ENCODE peak calls at places on chromosome 1, in ten cellular contexts. Q, X, A, R, I, W, H, U, Y and O are unnamed samples.

GRCh38 chr1:78038491-78038939 is 7.3 kb upstream of the GIPC2 start:
- DNase-seq in H (peak; percentile 67), I (no peak), Y (no peak), W (no peak), U (no peak), R (no peak), X (no peak), A (no peak), Q (peak; percentile 58), O (peak; percentile 91)

GRCh38 chr1:46983825-46984586 is 39.5 kb upstream of the CYP4X1 start:
- DNase-seq in X (no peak), U (no peak), R (no peak), H (peak; percentile 78), I (no peak), Q (peak; percentile 49), W (no peak), A (no peak), Y (no peak), O (no peak)

GRCh38 chr1:223700942-223701637 is 11.2 kb upstream of the CAPN2 start:
- DNase-seq in I (peak; percentile 72), W (peak; percentile 63), X (no peak), U (no peak), H (peak; percentile 98), A (peak; percentile 66), Y (no peak), R (peak; percentile 94), Q (peak; percentile 97), O (peak; percentile 99)

GRCh38 chr1:115314765-115315164 is 23.3 kb downstream of the NGF start:
- DNase-seq in W (no peak), R (peak; percentile 69), U (no peak), H (peak; percentile 85), A (no peak), X (no peak), Y (no peak), I (no peak), Q (peak; percentile 71), O (peak; percentile 72)

GRCh38 chr1:168092566-168093355 is 44.0 kb downstream of the GPR161 start:
- DNase-seq in X (no peak), A (no peak), U (no peak), W (no peak), H (no peak), I (no peak), R (no peak), Y (no peak), Q (peak; percentile 30), O (peak; percentile 41)

GRCh38 chr1:171655215-171656116 is 3.0 kb upstream of the MYOC start:
- DNase-seq in X (peak; percentile 91), A (no peak), U (peak; percentile 54), I (peak; percentile 92), Q (peak; percentile 80), H (peak; percentile 47), R (no peak), W (peak; percentile 79), Y (peak; percentile 64), O (peak; percentile 61)

GRCh38 chr1:46749403-46749802 is 30.5 kb upstream of the EFCAB14 start:
- DNase-seq in I (no peak), Y (no peak), U (no peak), H (no peak), W (no peak), R (no peak), Q (no peak), A (no peak), X (no peak), O (no peak)

GRCh38 chr1:24216254-24216653 is 29.2 kb upstream of the IFNLR1 start:
- DNase-seq in U (no peak), A (no peak), Y (no peak), Q (no peak), X (no peak), R (no peak), W (peak; percentile 40), I (no peak), H (no peak), O (no peak)

GRCh38 chr1:24567792-24568388 is 12.0 kb downstream of the NCMAP start:
- DNase-seq in X (no peak), A (peak; percentile 81), I (no peak), H (no peak), W (no peak), Y (no peak), Q (peak; percentile 15), U (no peak), R (peak; percentile 10), O (no peak)

GRCh38 chr1:245953876-245954660 is 553.0 kb downstream of the SMYD3 start:
- DNase-seq in H (no peak), R (no peak), I (no peak), Q (peak; percentile 40), Y (no peak), U (no peak), X (no peak), W (no peak), A (no peak), O (no peak)

GRCh38 chr1:50774759-50775351 is 185.2 kb downstream of the FAF1 start:
- DNase-seq in W (no peak), Q (peak; percentile 85), A (no peak), R (peak; percentile 14), X (no peak), Y (no peak), H (peak; percentile 72), U (no peak), I (no peak), O (peak; percentile 55)

GRCh38 chr1:201399352-201400126 is 415 bp upstream of the LAD1 start:
- DNase-seq in U (no peak), Y (no peak), R (no peak), H (no peak), Q (no peak), X (no peak), A (peak; percentile 90), W (no peak), I (no peak), O (no peak)

GRCh38 chr1:197876894-197877293 is 25.5 kb upstream of the C1orf53 start:
- DNase-seq in H (no peak), Q (no peak), I (no peak), X (no peak), W (no peak), U (no peak), A (no peak), R (no peak), Y (no peak), O (no peak)

GRCh38 chr1:245879091-245879490 is 628.0 kb downstream of the SMYD3 start:
- DNase-seq in H (no peak), U (no peak), X (no peak), I (no peak), Y (no peak), Q (peak; percentile 46), R (no peak), W (no peak), A (no peak), O (no peak)

GRCh38 chr1:24704411-24705259 is 40.6 kb upstream of the CLIC4 start:
- DNase-seq in W (no peak), X (no peak), H (peak; percentile 90), A (no peak), Q (peak; percentile 42), R (peak; percentile 86), Y (no peak), U (no peak), I (no peak), O (peak; percentile 28)

GRCh38 chr1:56200446-56200845 is 378.9 kb downstream of the PLPP3 start:
- DNase-seq in H (peak; percentile 15), A (no peak), I (no peak), R (no peak), W (no peak), X (peak; percentile 31), Y (no peak), Q (no peak), U (no peak), O (no peak)

GRCh38 chr1:152185544-152186391 is 26.7 kb upstream of the RPTN start:
- DNase-seq in A (no peak), H (peak; percentile 68), R (no peak), W (no peak), Q (peak; percentile 84), Y (peak; percentile 9), U (peak; percentile 17), X (no peak), I (peak; percentile 55), O (peak; percentile 71)

GRCh38 chr1:86138746-86139145 is 17.8 kb downstream of the COL24A1 start:
- DNase-seq in Y (no peak), Q (no peak), U (no peak), A (no peak), W (no peak), H (no peak), R (no peak), I (no peak), X (no peak), O (no peak)